ENCODE peak calls at places on chromosomes 1 and 21, in eight cellular contexts. C, O, T, D, P, X, J and N are unnamed samples.

GRCh38 chr1:22132517-22133235 is 10.2 kb downstream of the WNT4 start:
- DNase-seq in C (no peak), O (no peak), T (no peak), D (peak; percentile 69), P (no peak), X (peak; percentile 78), J (peak; percentile 83), N (peak; percentile 93)

GRCh38 chr1:109112056-109112651 is 1.8 kb upstream of the ELAPOR1 start:
- DNase-seq in C (no peak), O (no peak), T (no peak), D (no peak), P (no peak), X (peak; percentile 44), J (peak; percentile 65), N (peak; percentile 16)

GRCh38 chr1:7268983-7269382 is 483.7 kb downstream of the CAMTA1 start:
- DNase-seq in C (no peak), O (no peak), T (no peak), D (no peak), P (no peak), X (no peak), J (no peak), N (no peak)

GRCh38 chr1:8412183-8412831 is 94.4 kb downstream of the SLC45A1 start:
- DNase-seq in C (no peak), O (no peak), T (peak; percentile 21), D (peak; percentile 57), P (no peak), X (peak; percentile 84), J (peak; percentile 89), N (peak; percentile 77)

GRCh38 chr1:86487131-86487804 is 18.5 kb downstream of the CLCA1 start:
- DNase-seq in C (no peak), O (no peak), T (peak; percentile 17), D (peak; percentile 98), P (no peak), X (peak; percentile 97), J (peak; percentile 95), N (peak; percentile 31)

GRCh38 chr1:205578780-205579571 is 52.8 kb downstream of the ELK4 start:
- DNase-seq in C (no peak), O (no peak), T (no peak), D (no peak), P (no peak), X (no peak), J (no peak), N (no peak)

GRCh38 chr1:100463809-100464424 is 74.0 kb upstream of the GPR88 start:
- DNase-seq in C (no peak), O (no peak), T (no peak), D (peak; percentile 43), P (peak; percentile 19), X (peak; percentile 68), J (peak; percentile 67), N (peak; percentile 73)

GRCh38 chr1:11880911-11881748 is 22.4 kb upstream of the NPPB start:
- DNase-seq in C (no peak), O (no peak), T (no peak), D (no peak), P (no peak), X (no peak), J (peak; percentile 5), N (no peak)

GRCh38 chr21:34130598-34130985 is 57.2 kb downstream of the MRPS6 start:
- DNase-seq in C (no peak), O (no peak), T (no peak), D (no peak), P (no peak), X (no peak), J (no peak), N (no peak)

GRCh38 chr1:85137660-85138059 is 63.2 kb downstream of the SYDE2 start:
- DNase-seq in C (no peak), O (peak; percentile 86), T (no peak), D (no peak), P (no peak), X (no peak), J (no peak), N (peak; percentile 66)

GRCh38 chr1:245698860-245699259 is 544.1 kb downstream of the KIF26B start:
- DNase-seq in C (no peak), O (peak; percentile 43), T (no peak), D (no peak), P (no peak), X (no peak), J (no peak), N (no peak)

GRCh38 chr1:35079003-35079930 is at the start of gene ZMYM1:
- DNase-seq in C (peak; percentile 87), O (peak; percentile 86), T (peak; percentile 35), D (peak; percentile 73), P (peak; percentile 75), X (peak; percentile 90), J (peak; percentile 91), N (peak; percentile 93)

GRCh38 chr1:26490155-26490554 is 17.9 kb downstream of the HMGN2 start:
- DNase-seq in C (no peak), O (no peak), T (no peak), D (no peak), P (no peak), X (no peak), J (no peak), N (no peak)

GRCh38 chr1:71521655-71522264 is 440.9 kb upstream of the ZRANB2 start:
- DNase-seq in C (no peak), O (peak; percentile 48), T (no peak), D (peak; percentile 20), P (no peak), X (peak; percentile 30), J (peak; percentile 33), N (peak; percentile 65)

GRCh38 chr1:221766210-221766609 is 24.3 kb upstream of the DUSP10 start:
- DNase-seq in C (no peak), O (no peak), T (no peak), D (peak; percentile 80), P (no peak), X (peak; percentile 26), J (peak; percentile 62), N (no peak)

GRCh38 chr1:178458203-178458602 is 38.6 kb downstream of the CLEC20A start:
- DNase-seq in C (no peak), O (no peak), T (no peak), D (no peak), P (no peak), X (no peak), J (no peak), N (no peak)

GRCh38 chr1:178964469-178965330 is 61.0 kb upstream of the FAM20B start:
- DNase-seq in C (no peak), O (no peak), T (no peak), D (no peak), P (no peak), X (no peak), J (no peak), N (no peak)

GRCh38 chr21:44999972-45000636 is 60.3 kb downstream of the SLX9 start:
- DNase-seq in C (no peak), O (no peak), T (no peak), D (no peak), P (no peak), X (no peak), J (no peak), N (no peak)